ENCODE peak calls at places on chromosome 17, in nine cellular contexts. One of them, this sample, is unnamed.

GRCh38 chr17:43701318-43701743 is 39.6 kb upstream of the MEOX1 start:
- DNase-seq in K562: no peak
- DNase-seq in A549: no peak
- DNase-seq in SK-N-SH: no peak
- DNase-seq in HCT116: no peak
- DNase-seq in H1: no peak
- DNase-seq in endothelial cell of umbilical vein: no peak
- DNase-seq in GM12878: peak
- DNase-seq in HepG2: no peak
- DNase-seq in this sample: peak

GRCh38 chr17:72512649-72513556 is 392.1 kb downstream of the SOX9 start:
- DNase-seq in K562: no peak
- DNase-seq in A549: no peak
- DNase-seq in SK-N-SH: no peak
- DNase-seq in HCT116: no peak
- DNase-seq in H1: no peak
- DNase-seq in endothelial cell of umbilical vein: no peak
- DNase-seq in GM12878: no peak
- DNase-seq in HepG2: no peak
- DNase-seq in this sample: no peak

GRCh38 chr17:20091161-20092029 is 82.2 kb downstream of the SPECC1 start:
- DNase-seq in K562: no peak
- DNase-seq in A549: no peak
- DNase-seq in SK-N-SH: no peak
- DNase-seq in HCT116: no peak
- DNase-seq in H1: no peak
- DNase-seq in endothelial cell of umbilical vein: no peak
- DNase-seq in GM12878: no peak
- DNase-seq in HepG2: no peak
- DNase-seq in this sample: no peak

GRCh38 chr17:63274156-63274555 is 171.9 kb downstream of the CYB561 start:
- DNase-seq in K562: no peak
- DNase-seq in A549: no peak
- DNase-seq in SK-N-SH: no peak
- DNase-seq in HCT116: peak
- DNase-seq in H1: no peak
- DNase-seq in endothelial cell of umbilical vein: no peak
- DNase-seq in GM12878: no peak
- DNase-seq in HepG2: no peak
- DNase-seq in this sample: no peak

GRCh38 chr17:83152745-83153611 is 73.6 kb downstream of the METRNL start:
- DNase-seq in K562: peak
- DNase-seq in A549: no peak
- DNase-seq in SK-N-SH: peak
- DNase-seq in HCT116: no peak
- DNase-seq in H1: no peak
- DNase-seq in endothelial cell of umbilical vein: no peak
- DNase-seq in GM12878: no peak
- DNase-seq in HepG2: no peak
- DNase-seq in this sample: no peak

GRCh38 chr17:4808378-4808767 is 1.4 kb downstream of the PLD2 start:
- DNase-seq in K562: peak
- DNase-seq in A549: no peak
- DNase-seq in SK-N-SH: no peak
- DNase-seq in HCT116: no peak
- DNase-seq in H1: no peak
- DNase-seq in endothelial cell of umbilical vein: no peak
- DNase-seq in GM12878: no peak
- DNase-seq in HepG2: no peak
- DNase-seq in this sample: no peak

GRCh38 chr17:51430581-51430980 is 170.2 kb downstream of the UTP18 start:
- DNase-seq in K562: no peak
- DNase-seq in A549: no peak
- DNase-seq in SK-N-SH: no peak
- DNase-seq in HCT116: no peak
- DNase-seq in H1: no peak
- DNase-seq in endothelial cell of umbilical vein: no peak
- DNase-seq in GM12878: no peak
- DNase-seq in HepG2: no peak
- DNase-seq in this sample: no peak

GRCh38 chr17:18141210-18141803 is 32.8 kb downstream of the MYO15A start:
- DNase-seq in K562: peak
- DNase-seq in A549: peak
- DNase-seq in SK-N-SH: peak
- DNase-seq in HCT116: no peak
- DNase-seq in H1: peak
- DNase-seq in endothelial cell of umbilical vein: peak
- DNase-seq in GM12878: no peak
- DNase-seq in HepG2: peak
- DNase-seq in this sample: peak

GRCh38 chr17:82160081-82160480 is 52.6 kb downstream of the CCDC57 start:
- DNase-seq in K562: no peak
- DNase-seq in A549: no peak
- DNase-seq in SK-N-SH: no peak
- DNase-seq in HCT116: peak
- DNase-seq in H1: no peak
- DNase-seq in endothelial cell of umbilical vein: peak
- DNase-seq in GM12878: no peak
- DNase-seq in HepG2: no peak
- DNase-seq in this sample: no peak

GRCh38 chr17:73815474-73815873 is 171.2 kb upstream of the SDK2 start:
- DNase-seq in K562: no peak
- DNase-seq in A549: no peak
- DNase-seq in SK-N-SH: no peak
- DNase-seq in HCT116: no peak
- DNase-seq in H1: no peak
- DNase-seq in endothelial cell of umbilical vein: no peak
- DNase-seq in GM12878: no peak
- DNase-seq in HepG2: no peak
- DNase-seq in this sample: no peak

GRCh38 chr17:42135664-42136653 is 13.4 kb downstream of the HSPB9 start:
- DNase-seq in K562: peak
- DNase-seq in A549: peak
- DNase-seq in SK-N-SH: no peak
- DNase-seq in HCT116: peak
- DNase-seq in H1: no peak
- DNase-seq in endothelial cell of umbilical vein: peak
- DNase-seq in GM12878: no peak
- DNase-seq in HepG2: peak
- DNase-seq in this sample: peak

GRCh38 chr17:70022175-70022574 is 52.9 kb upstream of the KCNJ16 start:
- DNase-seq in K562: no peak
- DNase-seq in A549: no peak
- DNase-seq in SK-N-SH: no peak
- DNase-seq in HCT116: no peak
- DNase-seq in H1: no peak
- DNase-seq in endothelial cell of umbilical vein: peak
- DNase-seq in GM12878: no peak
- DNase-seq in HepG2: no peak
- DNase-seq in this sample: no peak

GRCh38 chr17:2693561-2694380 is 17.8 kb downstream of the CLUH start:
- DNase-seq in K562: peak
- DNase-seq in A549: no peak
- DNase-seq in SK-N-SH: peak
- DNase-seq in HCT116: no peak
- DNase-seq in H1: no peak
- DNase-seq in endothelial cell of umbilical vein: no peak
- DNase-seq in GM12878: no peak
- DNase-seq in HepG2: no peak
- DNase-seq in this sample: no peak

GRCh38 chr17:82889496-82890338 is 49.9 kb upstream of the ZNF750 start:
- DNase-seq in K562: no peak
- DNase-seq in A549: no peak
- DNase-seq in SK-N-SH: no peak
- DNase-seq in HCT116: peak
- DNase-seq in H1: no peak
- DNase-seq in endothelial cell of umbilical vein: no peak
- DNase-seq in GM12878: no peak
- DNase-seq in HepG2: peak
- DNase-seq in this sample: no peak

GRCh38 chr17:37413875-37414519 is 7.3 kb downstream of the TADA2A start:
- DNase-seq in K562: no peak
- DNase-seq in A549: peak
- DNase-seq in SK-N-SH: peak
- DNase-seq in HCT116: no peak
- DNase-seq in H1: no peak
- DNase-seq in endothelial cell of umbilical vein: no peak
- DNase-seq in GM12878: no peak
- DNase-seq in HepG2: no peak
- DNase-seq in this sample: no peak

GRCh38 chr17:78278139-78278741 is 46.8 kb downstream of the TMEM235 start:
- DNase-seq in K562: peak
- DNase-seq in A549: no peak
- DNase-seq in SK-N-SH: no peak
- DNase-seq in HCT116: no peak
- DNase-seq in H1: no peak
- DNase-seq in endothelial cell of umbilical vein: no peak
- DNase-seq in GM12878: no peak
- DNase-seq in HepG2: no peak
- DNase-seq in this sample: no peak

GRCh38 chr17:78279360-78279990 is 48.0 kb downstream of the TMEM235 start:
- DNase-seq in K562: no peak
- DNase-seq in A549: no peak
- DNase-seq in SK-N-SH: no peak
- DNase-seq in HCT116: no peak
- DNase-seq in H1: no peak
- DNase-seq in endothelial cell of umbilical vein: no peak
- DNase-seq in GM12878: no peak
- DNase-seq in HepG2: no peak
- DNase-seq in this sample: no peak

GRCh38 chr17:78276499-78276898 is 45.1 kb downstream of the TMEM235 start:
- DNase-seq in K562: no peak
- DNase-seq in A549: no peak
- DNase-seq in SK-N-SH: no peak
- DNase-seq in HCT116: no peak
- DNase-seq in H1: no peak
- DNase-seq in endothelial cell of umbilical vein: no peak
- DNase-seq in GM12878: no peak
- DNase-seq in HepG2: no peak
- DNase-seq in this sample: no peak

GRCh38 chr17:78284146-78284545 is 52.7 kb downstream of the TMEM235 start:
- DNase-seq in K562: no peak
- DNase-seq in A549: peak
- DNase-seq in SK-N-SH: no peak
- DNase-seq in HCT116: no peak
- DNase-seq in H1: no peak
- DNase-seq in endothelial cell of umbilical vein: no peak
- DNase-seq in GM12878: no peak
- DNase-seq in HepG2: no peak
- DNase-seq in this sample: peak

GRCh38 chr17:78281249-78281865 is 49.9 kb downstream of the TMEM235 start:
- DNase-seq in K562: no peak
- DNase-seq in A549: no peak
- DNase-seq in SK-N-SH: no peak
- DNase-seq in HCT116: no peak
- DNase-seq in H1: no peak
- DNase-seq in endothelial cell of umbilical vein: no peak
- DNase-seq in GM12878: no peak
- DNase-seq in HepG2: no peak
- DNase-seq in this sample: no peak
- TF ChIP-seq MAX in K562: no peak
- TF ChIP-seq MAX in A549: no peak
- TF ChIP-seq MAX in SK-N-SH: no peak
- TF ChIP-seq MAX in HCT116: no peak
- TF ChIP-seq MAX in H1: peak
- TF ChIP-seq MAX in endothelial cell of umbilical vein: no peak
- TF ChIP-seq MAX in GM12878: no peak
- TF ChIP-seq MAX in HepG2: no peak
- TF ChIP-seq MAX in this sample: no peak

GRCh38 chr17:39627170-39627716 is 491 bp downstream of the PPP1R1B start:
- DNase-seq in K562: no peak
- DNase-seq in A549: no peak
- DNase-seq in SK-N-SH: peak
- DNase-seq in HCT116: no peak
- DNase-seq in H1: no peak
- DNase-seq in endothelial cell of umbilical vein: no peak
- DNase-seq in GM12878: no peak
- DNase-seq in HepG2: no peak
- DNase-seq in this sample: no peak
- H3K4me3 ChIP-seq in K562: no peak
- H3K4me3 ChIP-seq in A549: peak
- H3K4me3 ChIP-seq in SK-N-SH: peak
- H3K4me3 ChIP-seq in HCT116: no peak
- H3K4me3 ChIP-seq in H1: peak
- H3K4me3 ChIP-seq in endothelial cell of umbilical vein: no peak
- H3K4me3 ChIP-seq in GM12878: no peak
- H3K4me3 ChIP-seq in HepG2: no peak
- H3K4me3 ChIP-seq in this sample: no peak

GRCh38 chr17:30210366-30210765 is 25.1 kb downstream of the SLC6A4 start:
- DNase-seq in K562: no peak
- DNase-seq in A549: no peak
- DNase-seq in SK-N-SH: no peak
- DNase-seq in HCT116: no peak
- DNase-seq in H1: no peak
- DNase-seq in endothelial cell of umbilical vein: no peak
- DNase-seq in GM12878: no peak
- DNase-seq in HepG2: no peak
- DNase-seq in this sample: no peak

GRCh38 chr17:30217054-30217453 is 18.4 kb downstream of the SLC6A4 start:
- DNase-seq in K562: no peak
- DNase-seq in A549: no peak
- DNase-seq in SK-N-SH: no peak
- DNase-seq in HCT116: no peak
- DNase-seq in H1: no peak
- DNase-seq in endothelial cell of umbilical vein: no peak
- DNase-seq in GM12878: no peak
- DNase-seq in HepG2: no peak
- DNase-seq in this sample: no peak

GRCh38 chr17:30210901-30211300 is 24.6 kb downstream of the SLC6A4 start:
- DNase-seq in K562: no peak
- DNase-seq in A549: no peak
- DNase-seq in SK-N-SH: no peak
- DNase-seq in HCT116: no peak
- DNase-seq in H1: no peak
- DNase-seq in endothelial cell of umbilical vein: no peak
- DNase-seq in GM12878: no peak
- DNase-seq in HepG2: no peak
- DNase-seq in this sample: no peak

GRCh38 chr17:30211371-30211770 is 24.1 kb downstream of the SLC6A4 start:
- DNase-seq in K562: no peak
- DNase-seq in A549: no peak
- DNase-seq in SK-N-SH: no peak
- DNase-seq in HCT116: no peak
- DNase-seq in H1: no peak
- DNase-seq in endothelial cell of umbilical vein: no peak
- DNase-seq in GM12878: no peak
- DNase-seq in HepG2: no peak
- DNase-seq in this sample: no peak

GRCh38 chr17:30212750-30213149 is 22.7 kb downstream of the SLC6A4 start:
- DNase-seq in K562: no peak
- DNase-seq in A549: no peak
- DNase-seq in SK-N-SH: no peak
- DNase-seq in HCT116: no peak
- DNase-seq in H1: no peak
- DNase-seq in endothelial cell of umbilical vein: no peak
- DNase-seq in GM12878: peak
- DNase-seq in HepG2: no peak
- DNase-seq in this sample: no peak
- TF ChIP-seq CTCF in K562: peak
- TF ChIP-seq CTCF in A549: no peak
- TF ChIP-seq CTCF in SK-N-SH: no peak
- TF ChIP-seq CTCF in HCT116: no peak
- TF ChIP-seq CTCF in H1: peak
- TF ChIP-seq CTCF in endothelial cell of umbilical vein: no peak
- TF ChIP-seq CTCF in GM12878: peak
- TF ChIP-seq CTCF in HepG2: no peak
- TF ChIP-seq CTCF in this sample: no peak

GRCh38 chr17:44935116-44935515 is 12.5 kb downstream of the KIF18B start:
- DNase-seq in K562: no peak
- DNase-seq in A549: no peak
- DNase-seq in SK-N-SH: peak
- DNase-seq in HCT116: no peak
- DNase-seq in H1: no peak
- DNase-seq in endothelial cell of umbilical vein: no peak
- DNase-seq in GM12878: no peak
- DNase-seq in HepG2: no peak
- DNase-seq in this sample: no peak
- TF ChIP-seq MAX in K562: no peak
- TF ChIP-seq MAX in A549: no peak
- TF ChIP-seq MAX in SK-N-SH: no peak
- TF ChIP-seq MAX in HCT116: no peak
- TF ChIP-seq MAX in H1: no peak
- TF ChIP-seq MAX in endothelial cell of umbilical vein: no peak
- TF ChIP-seq MAX in GM12878: no peak
- TF ChIP-seq MAX in HepG2: no peak
- TF ChIP-seq MAX in this sample: no peak